ENCODE peak calls at places on chromosome 1, in four cellular contexts. B is bronchial epithelial cell, C is sigmoid colon, V is WTC11. A is an unnamed sample.

GRCh38 chr1:184615301-184615700 is 139.4 kb downstream of the EDEM3 start:
- DNase-seq in C (peak; percentile 68), V (no peak), B (no peak), A (no peak)

GRCh38 chr1:3012511-3013291 is 8.6 kb upstream of the ACTRT2 start:
- DNase-seq in V (peak; percentile 77), B (no peak), C (peak; percentile 66), A (no peak)

GRCh38 chr1:87410771-87411170 is 82.1 kb downstream of the LMO4 start:
- DNase-seq in C (peak; percentile 70), V (no peak), B (no peak), A (no peak)

GRCh38 chr1:202367200-202367742 is 18.8 kb downstream of the PPP1R12B start:
- DNase-seq in C (no peak), B (no peak), V (no peak), A (no peak)

GRCh38 chr1:62900566-62900965 is 116.6 kb downstream of the ATG4C start:
- DNase-seq in V (no peak), B (no peak), C (no peak), A (no peak)

GRCh38 chr1:87024936-87025537 is 110.6 kb downstream of the HS2ST1 start:
- DNase-seq in B (peak; percentile 55), V (no peak), C (no peak), A (peak; percentile 49)

GRCh38 chr1:42456754-42457089 is 379 bp downstream of the PPCS start:
- DNase-seq in C (peak; percentile 73), B (peak; percentile 44), V (no peak), A (peak; percentile 26)

GRCh38 chr1:7339014-7339413 is 432.1 kb upstream of the VAMP3 start:
- DNase-seq in C (no peak), V (no peak), B (no peak), A (no peak)

GRCh38 chr1:6614953-6615785 is 1.6 kb downstream of the PHF13 start:
- DNase-seq in C (peak; percentile 70), V (no peak), B (no peak), A (no peak)

GRCh38 chr1:10171995-10172669 is 38.2 kb upstream of the KIF1B start:
- DNase-seq in V (no peak), B (no peak), C (no peak), A (no peak)

GRCh38 chr1:234398849-234399381 is 25.7 kb downstream of the COA6 start:
- DNase-seq in C (no peak), B (peak; percentile 25), V (no peak), A (no peak)

GRCh38 chr1:203090667-203091320 is 5.0 kb upstream of the MYOG start:
- DNase-seq in V (no peak), C (no peak), B (no peak), A (no peak)

GRCh38 chr1:24003331-24003972 is 23.3 kb upstream of the SRSF10 start:
- DNase-seq in C (no peak), B (peak; percentile 75), V (no peak), A (no peak)

GRCh38 chr1:204924013-204924759 is 53.5 kb downstream of the NFASC start:
- DNase-seq in V (peak; percentile 57), C (peak; percentile 50), B (peak; percentile 14), A (no peak)

GRCh38 chr1:162172733-162173132 is 103.2 kb downstream of the NOS1AP start:
- DNase-seq in V (no peak), C (no peak), B (no peak), A (no peak)

GRCh38 chr1:47631596-47631995 is 193.8 kb downstream of the FOXD2 start:
- DNase-seq in B (no peak), C (no peak), V (no peak), A (no peak)

GRCh38 chr1:150807257-150807637 is 813 bp downstream of the CTSK start:
- DNase-seq in C (no peak), B (no peak), V (no peak), A (no peak)

GRCh38 chr1:155873860-155874259 is 14.5 kb downstream of the SYT11 start:
- DNase-seq in V (no peak), C (no peak), B (peak; percentile 76), A (no peak)

GRCh38 chr1:156497078-156497742 is 3.4 kb downstream of the MEF2D start:
- DNase-seq in V (no peak), B (no peak), C (peak; percentile 68), A (no peak)

GRCh38 chr1:176102243-176102642 is 104.8 kb downstream of the COP1 start:
- DNase-seq in B (no peak), C (no peak), V (no peak), A (no peak)

GRCh38 chr1:87224209-87224608 is 104.5 kb upstream of the LMO4 start:
- DNase-seq in V (no peak), C (no peak), B (peak; percentile 100), A (no peak)

GRCh38 chr1:101150676-101151075 is 86.1 kb upstream of the S1PR1 start:
- DNase-seq in V (no peak), C (no peak), B (peak; percentile 95), A (no peak)

GRCh38 chr1:101148987-101149386 is 87.8 kb upstream of the S1PR1 start:
- DNase-seq in B (peak; percentile 42), V (no peak), C (no peak), A (no peak)

GRCh38 chr1:101150266-101150665 is 86.6 kb upstream of the S1PR1 start:
- DNase-seq in V (no peak), B (no peak), C (no peak), A (no peak)

GRCh38 chr1:101153692-101154091 is 83.1 kb upstream of the S1PR1 start:
- DNase-seq in V (no peak), C (no peak), B (no peak), A (no peak)

DNA sequence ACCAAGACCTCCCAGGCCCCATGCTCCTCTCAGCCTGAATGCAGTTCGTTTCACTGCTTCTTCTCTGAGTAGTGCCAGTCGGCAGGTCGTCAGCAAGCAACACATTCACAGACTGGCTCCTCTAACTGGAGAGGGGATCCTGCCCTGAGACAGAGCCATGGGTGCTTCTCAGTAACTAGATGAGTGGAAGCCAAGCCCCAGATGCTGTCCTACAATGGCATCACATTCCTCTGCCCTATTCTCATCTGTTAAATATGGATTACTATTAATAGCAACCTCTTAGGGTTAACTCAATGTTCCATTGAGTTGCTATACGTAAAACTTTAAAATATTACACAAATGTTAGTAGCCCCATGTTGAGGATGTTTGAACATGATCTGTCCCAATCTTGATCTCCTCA is 84.2 kb upstream of the S1PR1 start:
- DNase-seq in B (no peak), C (no peak), V (no peak), A (no peak)
- TF ChIP-seq CTCF in B (no peak), C (no peak), V (no peak), A (no peak)

DNA sequence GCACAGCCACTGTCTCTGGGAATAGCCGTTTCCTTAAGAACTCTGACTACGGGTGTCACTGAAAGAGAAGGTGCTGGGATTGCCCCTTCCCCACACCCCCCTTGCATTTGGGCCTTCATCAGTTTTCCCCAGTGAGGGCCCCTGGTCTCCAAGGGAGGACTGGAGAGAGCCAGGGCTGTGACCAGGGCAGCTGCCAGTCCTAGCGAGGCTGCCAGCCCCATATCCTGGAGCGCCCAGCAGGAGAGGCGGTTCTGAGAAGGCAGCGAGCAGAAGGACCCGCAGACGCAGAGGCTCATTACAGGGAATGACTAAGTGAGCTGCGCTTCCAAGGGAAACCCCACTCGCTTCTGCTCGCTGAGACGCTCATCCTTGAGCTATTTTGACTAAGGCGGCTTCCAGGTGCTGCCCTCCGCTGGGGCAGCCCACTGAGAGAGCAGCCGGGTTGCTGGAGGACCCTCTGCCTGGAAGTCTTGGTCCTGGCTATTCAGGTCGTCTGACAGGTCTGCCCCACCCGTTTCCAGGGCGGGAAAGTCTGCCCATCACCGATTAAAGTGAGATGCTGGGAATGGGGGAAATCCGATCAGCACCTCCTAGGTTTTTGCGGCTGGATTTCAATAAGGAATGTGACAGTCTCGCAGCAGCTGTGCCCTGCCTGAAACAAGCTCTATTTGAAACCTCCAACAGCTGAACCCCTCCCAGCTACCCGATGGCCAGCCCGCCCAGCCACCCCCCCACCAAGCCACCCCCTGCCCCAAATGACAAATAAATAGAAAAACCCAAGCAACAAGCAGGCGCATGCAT is 2.9 kb downstream of the KCNN3 start:
- DNase-seq in B (peak; percentile 73), V (no peak), C (no peak), A (no peak)
- TF ChIP-seq CTCF in B (no peak), V (no peak), C (no peak), A (no peak)

DNA sequence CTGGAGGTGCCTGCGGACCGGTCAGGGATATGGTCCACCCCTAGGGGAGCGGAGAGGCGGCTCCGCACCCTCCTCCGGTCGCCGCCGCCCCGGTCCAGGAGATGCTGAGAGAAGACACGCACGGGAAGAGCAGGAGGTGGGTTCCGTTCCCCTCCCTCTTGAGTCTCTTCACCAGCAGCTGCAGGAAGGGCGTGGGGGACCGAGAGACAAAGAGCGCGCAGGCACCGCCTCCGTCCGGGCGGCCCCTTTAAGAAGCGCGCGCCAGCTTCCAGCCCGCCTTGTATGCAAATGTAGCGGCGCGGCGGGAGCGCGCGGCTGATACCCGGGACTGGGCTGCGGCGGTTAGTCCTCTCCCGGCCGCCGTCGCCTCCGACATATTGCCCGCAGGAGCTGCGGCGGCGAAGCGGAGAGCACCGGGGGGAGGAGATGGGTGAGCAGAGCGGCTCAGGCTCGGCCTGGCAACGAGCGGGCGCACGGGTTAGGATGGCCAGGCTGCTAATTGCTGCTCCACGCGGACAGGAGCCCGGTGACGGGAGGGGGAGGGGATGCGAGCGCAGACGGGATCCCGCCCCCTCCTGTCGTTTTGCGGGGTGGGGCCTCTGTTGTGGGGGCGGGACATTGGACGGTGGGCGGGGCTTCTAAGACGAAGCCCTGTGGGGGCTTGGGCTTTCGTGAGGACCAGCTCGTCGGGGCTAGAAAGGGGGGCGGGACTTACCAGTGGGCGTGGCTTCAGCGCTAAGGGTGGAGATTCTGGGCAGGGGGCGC is at the start of gene TMEM39B:
- DNase-seq in V (peak; percentile 99), C (peak; percentile 97), B (peak; percentile 84), A (peak; percentile 82)
- TF ChIP-seq CTCF in V (no peak), C (no peak), B (peak; percentile 23), A (peak; percentile 33)

GRCh38 chr1:163820190-163820589 is 498.4 kb downstream of the NUF2 start:
- DNase-seq in C (no peak), B (no peak), V (no peak), A (no peak)

GRCh38 chr1:163821679-163822078 is 499.9 kb downstream of the NUF2 start:
- DNase-seq in B (peak; percentile 44), C (no peak), V (no peak), A (no peak)

GRCh38 chr1:163824006-163824405 is 502.3 kb downstream of the NUF2 start:
- DNase-seq in V (no peak), B (peak; percentile 90), C (peak; percentile 66), A (no peak)

GRCh38 chr1:163822933-163823511 is 501.3 kb downstream of the NUF2 start:
- DNase-seq in V (no peak), C (no peak), B (no peak), A (no peak)

GRCh38 chr1:163820748-163821147 is 499.0 kb downstream of the NUF2 start:
- DNase-seq in C (no peak), B (peak; percentile 14), V (no peak), A (no peak)
- TF ChIP-seq CTCF in C (no peak), B (no peak), V (no peak), A (peak; percentile 27)

GRCh38 chr1:181190362-181191035 is 102.0 kb downstream of the IER5 start:
- DNase-seq in C (no peak), V (no peak), B (no peak), A (no peak)
- TF ChIP-seq CTCF in C (no peak), V (no peak), B (no peak), A (peak; percentile 28)